ENCODE peak calls at places on chromosomes 16 and 17, in ten cellular contexts. Y, Q, A, U, G, D, X, J, K and P are unnamed samples.

GRCh38 chr16:68444058-68444657 is 4.2 kb downstream of the SMPD3 start:
- DNase-seq in Y (no peak), Q (peak), A (no peak), U (no peak), G (no peak), D (peak), X (no peak), J (peak), K (no peak), P (no peak)

GRCh38 chr17:34254146-34254545 is 939 bp upstream of the CCL2 start:
- DNase-seq in Y (no peak), Q (no peak), A (no peak), U (no peak), G (no peak), D (no peak), X (peak), J (peak), K (no peak), P (no peak)

GRCh38 chr17:63647065-63647725 is 25.0 kb downstream of the MAP3K3 start:
- DNase-seq in Y (no peak), Q (no peak), A (no peak), U (peak), G (no peak), D (no peak), X (no peak), J (no peak), K (no peak), P (no peak)

GRCh38 chr16:28181557-28181914 is 30.2 kb downstream of the XPO6 start:
- DNase-seq in Y (peak), Q (peak), A (no peak), U (no peak), G (no peak), D (no peak), X (no peak), J (peak), K (peak), P (peak)

GRCh38 chr16:68503334-68503733 is 35.8 kb upstream of the ZFP90 start:
- DNase-seq in Y (no peak), Q (no peak), A (no peak), U (no peak), G (no peak), D (no peak), X (no peak), J (no peak), K (no peak), P (no peak)

GRCh38 chr16:73020409-73020884 is 27.5 kb downstream of the ZFHX3 start:
- DNase-seq in Y (peak), Q (peak), A (no peak), U (peak), G (no peak), D (peak), X (no peak), J (peak), K (peak), P (peak)

GRCh38 chr17:76271669-76272540 is 6.8 kb downstream of the UBALD2 start:
- DNase-seq in Y (no peak), Q (peak), A (peak), U (no peak), G (no peak), D (peak), X (no peak), J (peak), K (peak), P (no peak)

GRCh38 chr17:19979917-19980770 is 2.5 kb upstream of the AKAP10 start:
- DNase-seq in Y (no peak), Q (no peak), A (no peak), U (no peak), G (peak), D (peak), X (no peak), J (peak), K (no peak), P (no peak)

GRCh38 chr17:60471451-60471850 is 49.2 kb downstream of the CHCT1 start:
- DNase-seq in Y (no peak), Q (no peak), A (no peak), U (no peak), G (no peak), D (no peak), X (no peak), J (no peak), K (no peak), P (no peak)

GRCh38 chr17:59425085-59425901 is 93.8 kb downstream of the YPEL2 start:
- DNase-seq in Y (no peak), Q (no peak), A (peak), U (no peak), G (no peak), D (peak), X (no peak), J (peak), K (peak), P (peak)
- TF ChIP-seq POLR2AphosphoS5 in Y (no peak), Q (peak), A (peak), U (no peak), G (no peak), D (no peak), X (peak), J (no peak), K (no peak), P (no peak)

GRCh38 chr16:8905795-8906591 is 23.8 kb downstream of the LITAFD start:
- DNase-seq in Y (no peak), Q (no peak), A (no peak), U (no peak), G (no peak), D (no peak), X (no peak), J (no peak), K (no peak), P (no peak)
- TF ChIP-seq CTCF in Y (no peak), Q (no peak), A (peak), U (no peak), G (no peak), D (no peak), X (no peak), J (peak), K (no peak), P (no peak)

DNA sequence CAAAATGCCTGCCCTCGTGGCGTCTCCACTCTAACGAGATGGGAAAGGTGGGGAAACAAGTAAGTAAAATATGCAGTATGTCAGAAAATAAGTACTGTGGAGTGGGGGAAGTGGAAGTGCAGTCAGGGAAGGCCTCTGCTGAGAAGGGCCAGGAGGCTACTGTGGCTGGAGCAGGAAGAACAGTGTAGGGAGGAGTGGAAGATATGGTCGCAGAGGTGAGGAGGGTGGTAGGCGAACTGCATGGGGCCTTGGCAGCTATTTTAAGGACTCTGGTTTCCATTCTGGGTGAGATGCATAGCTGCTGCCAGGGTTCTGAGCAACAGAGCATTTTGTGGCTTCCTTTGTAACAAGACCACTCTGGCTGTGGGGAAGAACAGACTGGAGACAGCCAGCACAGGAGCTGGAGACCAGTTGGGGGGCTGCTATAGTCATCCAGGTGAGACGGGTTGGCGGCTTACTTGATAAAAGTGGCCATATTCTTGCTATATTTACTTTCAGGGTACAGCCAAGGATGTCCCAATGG is 42.7 kb downstream of the CYTH1 start:
- DNase-seq in Y (no peak), Q (no peak), A (no peak), U (no peak), G (no peak), D (no peak), X (no peak), J (no peak), K (no peak), P (no peak)
- TF ChIP-seq POLR2AphosphoS5 in Y (no peak), Q (no peak), A (no peak), U (no peak), G (no peak), D (no peak), X (no peak), J (no peak), K (no peak), P (no peak)

GRCh38 chr17:28404812-28405570 is 1.0 kb downstream of the SLC46A1 start:
- DNase-seq in Y (no peak), Q (peak), A (peak), U (no peak), G (no peak), D (no peak), X (no peak), J (no peak), K (no peak), P (no peak)
- TF ChIP-seq CTCF in Y (no peak), Q (no peak), A (no peak), U (no peak), G (no peak), D (no peak), X (no peak), J (no peak), K (no peak), P (no peak)

DNA sequence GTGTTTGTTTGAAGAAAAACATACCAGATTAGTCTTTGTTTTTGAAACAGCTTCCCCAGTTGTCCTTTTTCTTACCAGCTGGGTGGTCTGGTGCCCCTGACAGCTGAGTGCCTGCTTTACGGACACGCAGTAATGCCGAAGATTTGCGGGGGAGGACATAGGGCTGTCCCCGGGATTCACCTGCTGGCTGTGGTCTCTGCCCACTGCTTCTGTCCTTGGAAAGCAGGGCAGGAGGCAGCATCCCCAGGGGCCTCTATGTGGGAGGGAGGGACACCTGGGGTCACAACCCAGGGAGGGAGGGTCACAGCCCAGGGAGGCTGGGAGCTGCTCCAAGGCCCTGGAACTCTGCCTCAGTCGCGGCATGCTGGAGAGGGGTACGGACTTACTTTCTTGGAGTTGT is 221.7 kb downstream of the NTN1 start:
- DNase-seq in Y (no peak), Q (no peak), A (no peak), U (no peak), G (no peak), D (no peak), X (no peak), J (no peak), K (no peak), P (no peak)
- TF ChIP-seq POLR2AphosphoS5 in Y (no peak), Q (no peak), A (no peak), U (no peak), G (no peak), D (no peak), X (no peak), J (no peak), K (no peak), P (no peak)

DNA sequence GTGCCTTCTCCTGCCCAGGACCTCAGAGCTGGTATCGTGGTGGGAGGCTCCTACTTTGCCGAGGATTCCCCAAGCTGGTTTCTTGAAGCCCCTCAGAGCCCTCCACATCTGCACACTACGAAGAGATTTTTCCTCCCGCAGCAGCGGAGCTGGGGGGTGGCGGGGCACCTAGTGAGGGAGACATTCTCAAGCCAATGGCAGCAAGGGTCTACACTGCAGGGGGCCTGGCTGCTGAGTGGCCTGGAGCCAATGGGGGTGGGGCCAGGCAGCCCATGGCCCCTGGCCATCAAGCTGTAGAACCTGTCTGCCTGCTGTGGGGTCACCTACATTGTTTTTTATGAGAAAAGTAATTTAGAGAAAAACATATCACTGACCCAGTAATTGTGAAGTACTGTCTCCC is 5.0 kb downstream of the SLC26A11 start:
- DNase-seq in Y (no peak), Q (no peak), A (no peak), U (no peak), G (no peak), D (no peak), X (no peak), J (no peak), K (no peak), P (no peak)
- TF ChIP-seq CTCF in Y (no peak), Q (no peak), A (no peak), U (no peak), G (no peak), D (no peak), X (no peak), J (no peak), K (no peak), P (no peak)